ENCODE peak calls at places on chromosome 5, in nine cellular contexts. H, X, C, W, J, M, B, D and O are unnamed samples.

GRCh38 chr5:83253731-83254130 is 176.4 kb downstream of the XRCC4 start:
- DNase-seq in W (no peak), M (peak; percentile 69), B (no peak), C (no peak), H (no peak), D (no peak), J (no peak), X (no peak), O (no peak)

GRCh38 chr5:7714697-7715096 is 136.2 kb downstream of the CFAP90 start:
- DNase-seq in W (no peak), M (no peak), H (no peak), X (no peak), C (no peak), D (no peak), B (no peak), J (no peak), O (no peak)

GRCh38 chr5:179623906-179624741 is 653 bp upstream of the HNRNPH1 start:
- DNase-seq in H (peak; percentile 57), X (no peak), D (peak; percentile 39), M (peak; percentile 84), W (peak; percentile 64), J (no peak), C (no peak), B (peak; percentile 71), O (peak; percentile 40)

GRCh38 chr5:160802567-160802966 is 49.4 kb downstream of the ATP10B start:
- DNase-seq in J (no peak), D (no peak), W (no peak), X (no peak), B (peak; percentile 8), M (no peak), C (no peak), H (no peak), O (no peak)

GRCh38 chr5:149345892-149346222 is 558 bp downstream of the GRPEL2 start:
- DNase-seq in C (no peak), J (no peak), D (no peak), H (no peak), X (no peak), B (peak; percentile 44), M (no peak), W (peak; percentile 51), O (no peak)

GRCh38 chr5:143258559-143259253 is 144.8 kb downstream of the NR3C1 start:
- DNase-seq in B (no peak), X (no peak), C (no peak), W (no peak), D (no peak), J (no peak), H (no peak), M (no peak), O (no peak)

GRCh38 chr5:172436078-172436873 is 18.0 kb downstream of the SH3PXD2B start:
- DNase-seq in C (no peak), H (no peak), J (no peak), X (no peak), B (no peak), D (no peak), M (no peak), W (no peak), O (no peak)

GRCh38 chr5:33794550-33795300 is 97.1 kb downstream of the ADAMTS12 start:
- DNase-seq in B (no peak), M (no peak), D (no peak), W (no peak), X (no peak), J (no peak), C (no peak), H (no peak), O (no peak)

GRCh38 chr5:68848086-68848485 is 245.7 kb upstream of the SLC30A5 start:
- DNase-seq in X (no peak), M (no peak), W (peak; percentile 53), J (no peak), C (no peak), H (no peak), D (no peak), B (no peak), O (no peak)

GRCh38 chr5:34626036-34626435 is 30.1 kb upstream of the RAI14 start:
- DNase-seq in H (no peak), M (peak; percentile 48), C (no peak), D (no peak), B (no peak), J (no peak), W (no peak), X (no peak), O (no peak)

GRCh38 chr5:138946241-138946623 is 71.1 kb upstream of the LRRTM2 start:
- DNase-seq in C (no peak), H (no peak), B (no peak), D (peak; percentile 13), J (no peak), M (no peak), X (no peak), W (no peak), O (peak; percentile 70)

GRCh38 chr5:77168884-77169254 is 41.6 kb upstream of the PDE8B start:
- DNase-seq in J (no peak), D (no peak), X (no peak), B (no peak), M (no peak), W (peak; percentile 91), H (no peak), C (no peak), O (peak; percentile 43)

DNA sequence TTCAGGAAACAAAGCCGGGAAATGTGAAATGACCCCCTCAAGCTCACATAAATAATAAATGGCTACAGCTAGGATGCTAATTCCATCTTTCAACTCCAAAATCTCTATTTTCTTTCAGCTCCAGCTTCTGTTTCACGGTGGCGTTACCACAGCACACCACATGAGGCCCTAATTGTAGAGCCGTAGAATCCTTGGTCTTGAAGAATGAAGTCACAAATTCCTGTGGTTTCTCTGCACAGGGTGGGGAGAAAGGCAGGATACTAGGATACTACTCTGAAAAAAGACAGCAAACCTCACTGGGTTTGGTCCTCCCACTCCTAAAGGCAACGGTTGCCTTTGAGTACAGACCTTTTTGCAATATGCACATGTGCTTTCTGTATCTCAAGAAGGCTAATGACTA is 13.9 kb upstream of the RARS1 start:
- DNase-seq in X (no peak), C (no peak), W (peak; percentile 66), B (no peak), M (peak; percentile 92), H (no peak), J (peak; percentile 26), D (no peak), O (no peak)
- TF ChIP-seq CTCF in X (no peak), C (no peak), W (no peak), B (no peak), M (peak; percentile 58), H (no peak), J (peak; percentile 22), D (no peak), O (no peak)

GRCh38 chr5:95912029-95912428 is 49.6 kb downstream of the ELL2 start:
- DNase-seq in J (no peak), W (no peak), C (no peak), H (no peak), D (no peak), X (no peak), M (no peak), B (no peak), O (no peak)

GRCh38 chr5:95910521-95910920 is 51.1 kb downstream of the ELL2 start:
- DNase-seq in B (no peak), M (no peak), X (no peak), D (no peak), H (no peak), J (no peak), W (no peak), C (no peak), O (no peak)

GRCh38 chr5:95916687-95917085 is 45.0 kb downstream of the ELL2 start:
- DNase-seq in C (no peak), W (no peak), M (no peak), X (no peak), B (peak; percentile 44), H (no peak), D (no peak), J (no peak), O (no peak)

GRCh38 chr5:95915999-95916686 is 45.5 kb downstream of the ELL2 start:
- DNase-seq in C (no peak), W (no peak), M (no peak), J (no peak), H (no peak), B (peak; percentile 44), D (no peak), X (no peak), O (no peak)

GRCh38 chr5:95913663-95914062 is 48.0 kb downstream of the ELL2 start:
- DNase-seq in W (no peak), D (no peak), M (no peak), B (no peak), H (no peak), X (no peak), J (no peak), C (no peak), O (no peak)
- TF ChIP-seq CTCF in W (no peak), D (no peak), M (no peak), B (no peak), H (no peak), X (no peak), J (no peak), C (no peak), O (no peak)

GRCh38 chr5:120803282-120803681 is 339.2 kb downstream of the PRR16 start:
- DNase-seq in W (no peak), M (no peak), D (no peak), X (no peak), C (no peak), B (no peak), J (no peak), H (no peak), O (no peak)
- TF ChIP-seq CTCF in W (peak; percentile 65), M (no peak), D (peak; percentile 46), X (no peak), C (peak; percentile 62), B (no peak), J (no peak), H (no peak), O (no peak)

GRCh38 chr5:150571836-150572235 is 63.9 kb downstream of the NDST1 start:
- DNase-seq in J (no peak), B (no peak), X (no peak), M (no peak), H (no peak), D (no peak), W (no peak), C (no peak), O (no peak)

GRCh38 chr5:150574818-150575537 is 65.5 kb upstream of the SYNPO start:
- DNase-seq in C (no peak), H (no peak), J (no peak), D (no peak), B (no peak), X (no peak), M (no peak), W (no peak), O (peak; percentile 79)

GRCh38 chr5:150573867-150574817 is 66.2 kb downstream of the NDST1 start:
- DNase-seq in W (no peak), X (no peak), B (no peak), D (no peak), M (no peak), C (no peak), H (no peak), J (no peak), O (no peak)

GRCh38 chr5:150575745-150576448 is 64.6 kb upstream of the SYNPO start:
- DNase-seq in B (no peak), W (no peak), M (no peak), H (no peak), J (no peak), X (no peak), C (no peak), D (no peak), O (no peak)

DNA sequence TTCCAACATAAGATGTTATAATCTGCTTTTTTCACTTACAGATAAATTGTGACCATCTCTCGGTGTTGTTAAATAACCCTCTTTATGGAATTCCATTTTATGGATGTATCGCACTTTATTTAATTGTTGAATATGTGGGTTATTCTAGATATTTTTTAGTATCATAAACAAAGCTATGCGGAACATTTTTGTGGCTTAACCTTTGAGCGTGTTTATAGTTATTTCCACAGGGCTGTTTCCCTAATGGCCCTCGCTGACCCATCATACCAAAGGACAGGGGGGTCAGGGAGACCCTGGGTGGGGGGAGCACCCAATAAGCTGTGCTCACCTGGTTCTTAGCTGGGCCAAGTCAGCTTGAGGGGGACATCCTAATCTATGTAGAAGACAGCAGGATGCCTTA is 65.3 kb downstream of the NDST1 start:
- DNase-seq in D (no peak), M (no peak), C (no peak), W (no peak), B (no peak), H (no peak), J (no peak), X (no peak), O (no peak)
- TF ChIP-seq CTCF in D (no peak), M (no peak), C (no peak), W (no peak), B (no peak), H (no peak), J (no peak), X (no peak), O (no peak)